ENCODE peak calls at places on chromosomes 13 and 19, in seven cellular contexts. G is breast epithelium, C is tibial nerve, H is prostate gland, K is esophagus squamous epithelium, I is spleen, N is A549. U is an unnamed sample.

GRCh38 chr19:5718579-5719273 is 1.2 kb downstream of the LONP1 start:
- DNase-seq in G (no peak), C (no peak), H (no peak), K (no peak), I (no peak), N (peak), U (peak)

GRCh38 chr19:37698216-37698615 is 21.3 kb downstream of the ZNF607 start:
- DNase-seq in G (no peak), C (no peak), H (no peak), K (no peak), I (no peak), N (no peak), U (no peak)

GRCh38 chr19:35505956-35506355 is 7.5 kb downstream of the DMKN start:
- DNase-seq in G (no peak), C (no peak), H (no peak), K (no peak), I (no peak), N (no peak), U (no peak)

GRCh38 chr19:6536138-6536671 is 5.4 kb downstream of the TNFSF9 start:
- DNase-seq in G (no peak), C (no peak), H (no peak), K (peak), I (peak), N (peak), U (no peak)

GRCh38 chr13:40445557-40445990 is 220.9 kb downstream of the FOXO1 start:
- DNase-seq in G (no peak), C (peak), H (no peak), K (peak), I (peak), N (no peak), U (no peak)

GRCh38 chr19:33280351-33280921 is 21.9 kb downstream of the CEBPA start:
- DNase-seq in G (no peak), C (no peak), H (no peak), K (no peak), I (no peak), N (no peak), U (no peak)

GRCh38 chr19:23436944-23437343 is 41.7 kb upstream of the ZNF91 start:
- DNase-seq in G (no peak), C (no peak), H (no peak), K (no peak), I (no peak), N (peak), U (no peak)

GRCh38 chr13:113978741-113979481 is 5.0 kb upstream of the C13orf46 start:
- DNase-seq in G (no peak), C (no peak), H (no peak), K (no peak), I (peak), N (no peak), U (no peak)

GRCh38 chr13:73870970-73871935 is 263.0 kb downstream of the KLF12 start:
- DNase-seq in G (no peak), C (peak), H (no peak), K (no peak), I (no peak), N (no peak), U (peak)

GRCh38 chr13:112143046-112143752 is 76.2 kb downstream of the SOX1 start:
- DNase-seq in G (peak), C (no peak), H (no peak), K (no peak), I (no peak), N (no peak), U (no peak)

GRCh38 chr19:2926341-2927031 is 18.3 kb downstream of the ZNF77 start:
- DNase-seq in G (no peak), C (no peak), H (no peak), K (no peak), I (no peak), N (no peak), U (no peak)

GRCh38 chr13:59834801-59835200 is 328.9 kb downstream of the DIAPH3 start:
- DNase-seq in G (no peak), C (no peak), H (no peak), K (no peak), I (no peak), N (no peak), U (peak)

GRCh38 chr19:48991823-48992570 is 1.1 kb downstream of the GYS1 start:
- DNase-seq in G (no peak), C (peak), H (peak), K (no peak), I (peak), N (peak), U (peak)

GRCh38 chr19:54209748-54210494 is 9.3 kb downstream of the RPS9 start:
- DNase-seq in G (peak), C (peak), H (peak), K (no peak), I (no peak), N (peak), U (peak)
- H3K4me3 ChIP-seq in G (no peak), C (no peak), H (no peak), K (no peak), I (no peak), N (peak), U (no peak)

GRCh38 chr13:24746618-24747247 is 17.2 kb upstream of the RNF17 start:
- DNase-seq in G (no peak), C (no peak), H (no peak), K (no peak), I (no peak), N (peak), U (no peak)
- TF ChIP-seq POLR2A in G (no peak), C (no peak), H (no peak), K (no peak), I (no peak), N (no peak), U (no peak)

GRCh38 chr19:21789761-21790160 is 22.4 kb upstream of the ZNF100 start:
- DNase-seq in G (no peak), C (no peak), H (no peak), K (no peak), I (no peak), N (no peak), U (no peak)

DNA sequence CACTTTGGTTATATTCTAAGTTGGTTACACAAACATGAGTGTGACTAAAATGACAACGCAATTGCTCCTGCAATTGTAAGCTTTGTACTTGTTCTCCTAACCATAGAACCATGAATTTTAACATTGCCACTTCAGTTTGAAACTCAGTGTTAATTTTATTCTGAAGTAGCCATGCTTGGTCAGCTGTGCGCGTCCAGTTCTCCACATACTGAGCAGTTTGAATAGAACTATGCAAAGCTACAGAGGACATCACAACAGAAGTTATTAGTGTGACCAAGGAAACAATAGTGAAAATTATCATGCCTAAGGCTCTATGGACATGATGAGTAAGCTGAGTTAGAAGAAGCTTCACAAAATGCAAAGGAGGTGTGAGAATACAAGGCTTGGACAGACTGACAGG is 19.6 kb upstream of the ZNF100 start:
- DNase-seq in G (no peak), C (no peak), H (no peak), K (no peak), I (no peak), N (no peak), U (no peak)
- H3K4me3 ChIP-seq in G (no peak), C (no peak), H (no peak), K (no peak), I (no peak), N (no peak), U (no peak)

GRCh38 chr19:14080887-14081796 is 4.4 kb downstream of the C19orf67 start:
- DNase-seq in G (peak), C (peak), H (peak), K (peak), I (peak), N (peak), U (peak)
- TF ChIP-seq POLR2A in G (peak), C (peak), H (peak), K (peak), I (no peak), N (peak), U (peak)

GRCh38 chr19:40570313-40571004 is 6.2 kb upstream of the SHKBP1 start:
- DNase-seq in G (peak), C (peak), H (peak), K (peak), I (peak), N (peak), U (peak)
- H3K4me3 ChIP-seq in G (peak), C (peak), H (peak), K (peak), I (no peak), N (peak), U (peak)

GRCh38 chr19:11611730-11612129 is 14.4 kb downstream of the ZNF627 start:
- DNase-seq in G (no peak), C (no peak), H (no peak), K (no peak), I (no peak), N (no peak), U (no peak)

GRCh38 chr19:11606484-11606883 is 9.2 kb downstream of the ZNF627 start:
- DNase-seq in G (no peak), C (no peak), H (no peak), K (no peak), I (no peak), N (no peak), U (no peak)
- TF ChIP-seq POLR2A in G (no peak), C (no peak), H (no peak), K (no peak), I (no peak), N (no peak), U (no peak)

GRCh38 chr19:46112527-46112926 is 12.0 kb downstream of the IGFL3 start:
- DNase-seq in G (no peak), C (no peak), H (no peak), K (no peak), I (no peak), N (no peak), U (no peak)

GRCh38 chr19:46113726-46114125 is 10.8 kb downstream of the IGFL3 start:
- DNase-seq in G (no peak), C (no peak), H (no peak), K (no peak), I (no peak), N (no peak), U (no peak)

GRCh38 chr19:46118136-46118535 is 6.4 kb downstream of the IGFL3 start:
- DNase-seq in G (no peak), C (no peak), H (no peak), K (no peak), I (no peak), N (no peak), U (no peak)

GRCh38 chr19:46116121-46116520 is 8.4 kb downstream of the IGFL3 start:
- DNase-seq in G (no peak), C (no peak), H (no peak), K (no peak), I (no peak), N (no peak), U (no peak)

DNA sequence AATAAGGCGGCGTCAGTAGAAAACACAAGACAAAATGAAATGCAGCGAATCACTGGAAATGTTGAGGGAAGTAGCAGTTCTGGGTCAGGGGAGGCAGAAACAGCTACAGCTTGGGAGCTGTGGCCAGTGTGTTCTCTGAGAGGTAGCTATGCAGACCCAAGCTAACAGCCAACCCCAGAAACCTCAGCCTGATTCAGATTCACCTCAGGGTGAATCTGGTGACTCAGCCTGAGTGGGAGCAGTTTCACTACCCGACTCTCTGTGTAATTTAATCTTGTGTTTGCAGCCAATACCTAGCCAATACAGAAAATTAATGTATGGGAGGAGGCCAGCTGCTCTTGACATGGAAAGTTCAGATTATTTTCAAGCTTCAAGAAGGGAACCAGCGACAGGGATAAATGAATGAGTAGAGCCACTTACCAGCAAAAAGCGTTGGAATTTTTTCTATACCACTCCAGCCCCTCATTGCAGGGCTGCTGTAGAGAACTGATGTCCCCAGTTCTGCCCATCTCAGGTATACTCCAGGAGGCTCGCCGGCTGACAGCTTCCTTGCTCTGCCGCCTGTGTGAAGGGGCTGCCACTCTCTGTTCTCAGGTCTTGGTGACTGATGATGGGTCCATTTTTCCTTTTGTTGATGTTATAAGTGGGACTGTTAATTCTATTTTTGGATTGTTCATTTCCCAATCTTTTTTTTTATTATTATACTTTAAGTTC is 8.9 kb downstream of the IGFL3 start:
- DNase-seq in G (no peak), C (no peak), H (no peak), K (no peak), I (no peak), N (no peak), U (peak)
- H3K4me3 ChIP-seq in G (no peak), C (no peak), H (no peak), K (no peak), I (no peak), N (no peak), U (no peak)

DNA sequence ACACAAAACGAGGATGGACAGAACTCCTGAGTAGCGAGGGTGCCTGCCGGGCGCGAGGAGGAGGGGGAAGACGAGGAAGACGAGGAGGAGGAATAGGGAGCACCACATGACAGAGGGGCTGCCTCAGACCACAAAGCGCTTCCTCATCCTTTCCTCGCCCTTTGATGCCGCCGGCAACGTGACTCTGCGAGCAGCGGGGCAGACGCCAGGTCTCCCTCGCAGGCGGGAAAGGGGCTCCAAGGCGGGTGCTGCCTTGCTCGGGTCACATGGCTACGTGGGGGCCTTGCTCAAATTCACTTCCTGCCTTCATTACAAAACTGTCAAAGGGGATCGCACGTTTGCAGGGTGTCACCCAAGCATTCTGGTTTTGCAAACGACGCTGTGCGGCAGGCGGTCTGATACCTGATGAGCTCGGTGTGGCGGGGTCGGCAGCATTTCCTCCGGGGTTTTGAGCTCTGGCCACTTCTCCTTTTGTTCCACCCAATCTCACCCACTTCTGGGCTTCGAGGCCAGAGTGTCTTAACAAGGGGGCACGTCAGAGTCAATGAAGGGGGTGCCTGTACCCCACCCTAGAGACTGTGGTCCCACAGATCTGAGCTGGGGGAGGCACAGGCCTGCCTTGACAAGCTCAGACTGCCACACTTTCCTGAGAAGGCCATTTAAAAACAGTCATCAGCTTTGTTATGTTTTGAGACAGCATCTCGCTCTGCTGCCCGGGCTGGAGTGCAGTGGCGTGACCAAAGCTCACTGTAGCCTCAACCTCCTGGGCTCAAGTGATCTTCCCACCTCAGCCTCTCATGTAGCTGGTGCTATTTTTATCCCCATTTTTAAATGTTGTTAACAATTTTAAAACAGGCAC is 14.9 kb downstream of the MAP2K2 start:
- DNase-seq in G (no peak), C (no peak), H (no peak), K (no peak), I (peak), N (no peak), U (no peak)
- TF ChIP-seq POLR2A in G (no peak), C (no peak), H (no peak), K (no peak), I (no peak), N (no peak), U (no peak)